ENCODE peak calls at places on chromosomes 1 and 21, in five cellular contexts. B, V, J, N and W are unnamed samples.

GRCh38 chr21:39660191-39660590 is 47.5 kb downstream of the B3GALT5 start:
- DNase-seq in B (no peak), V (peak), J (no peak), N (no peak), W (no peak)

GRCh38 chr1:239731079-239731744 is 344.8 kb downstream of the CHRM3 start:
- DNase-seq in V (no peak), B (no peak), N (no peak), J (no peak), W (no peak)

GRCh38 chr21:42315296-42315891 is at the start of gene TFF3:
- DNase-seq in B (peak), J (no peak), N (no peak), V (peak), W (no peak)

GRCh38 chr21:26800455-26801454 is 44.5 kb downstream of the ADAMTS1 start:
- DNase-seq in V (no peak), B (no peak), J (no peak), N (no peak), W (no peak)

GRCh38 chr1:100710881-100711660 is 8.5 kb upstream of the VCAM1 start:
- DNase-seq in V (no peak), B (no peak), N (no peak), J (no peak), W (no peak)

GRCh38 chr1:92201973-92202372 is 15.7 kb upstream of the C1orf146 start:
- DNase-seq in J (no peak), B (no peak), N (no peak), V (no peak), W (no peak)

GRCh38 chr21:27464643-27465042 is 497.8 kb upstream of the ADAMTS5 start:
- DNase-seq in V (no peak), J (no peak), B (no peak), N (no peak), W (no peak)

GRCh38 chr1:116544588-116545358 is 26.1 kb downstream of the CD58 start:
- DNase-seq in V (no peak), B (no peak), J (no peak), N (peak), W (no peak)

GRCh38 chr1:31788825-31789256 is 24.7 kb upstream of the ADGRB2 start:
- DNase-seq in V (no peak), J (peak), N (no peak), B (no peak), W (no peak)

GRCh38 chr1:47696404-47696910 is 258.6 kb downstream of the FOXD2 start:
- DNase-seq in B (no peak), V (no peak), J (no peak), N (no peak), W (no peak)

GRCh38 chr1:230167419-230167852 is 100.4 kb downstream of the GALNT2 start:
- DNase-seq in N (peak), V (no peak), J (no peak), B (peak), W (peak)

GRCh38 chr1:211591980-211592493 is 13.1 kb upstream of the SLC30A1 start:
- DNase-seq in B (no peak), J (no peak), V (no peak), N (no peak), W (no peak)

GRCh38 chr1:184536246-184536985 is 149.6 kb downstream of the C1orf21 start:
- DNase-seq in J (no peak), V (no peak), B (no peak), N (no peak), W (no peak)

GRCh38 chr1:97017895-97018294 is 296.3 kb downstream of the PTBP2 start:
- DNase-seq in B (no peak), J (no peak), N (no peak), V (no peak), W (no peak)

GRCh38 chr1:203548917-203549708 is 55.2 kb downstream of the OPTC start:
- DNase-seq in B (no peak), V (no peak), N (no peak), J (no peak), W (no peak)

GRCh38 chr1:44747878-44748277 is 8.2 kb downstream of the KIF2C start:
- DNase-seq in N (no peak), V (no peak), J (no peak), B (no peak), W (no peak)
- TF ChIP-seq CTCF in N (no peak), V (no peak), J (no peak), B (no peak), W (no peak)

DNA sequence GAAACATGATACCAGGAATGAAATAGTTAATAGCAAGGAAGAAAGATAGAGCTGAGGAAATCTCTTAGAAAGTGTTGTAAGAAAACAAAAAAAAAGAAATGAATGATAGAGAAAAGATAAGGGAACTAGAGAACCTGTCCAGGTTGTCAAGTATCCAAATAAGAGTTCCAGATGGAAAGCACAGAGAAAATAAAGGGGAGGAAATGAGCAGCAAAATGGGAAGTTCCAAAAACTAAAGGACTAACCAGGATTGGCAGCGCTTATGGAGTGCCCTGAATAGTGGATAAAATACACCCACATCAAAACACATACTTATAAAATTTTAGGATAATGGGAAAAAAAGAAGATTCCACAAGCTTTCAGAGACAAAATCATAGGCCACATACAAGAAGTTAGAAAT is 55.2 kb downstream of the ARHGAP29 start:
- DNase-seq in B (no peak), V (no peak), J (no peak), N (no peak), W (no peak)
- TF ChIP-seq CTCF in B (no peak), V (no peak), J (no peak), N (no peak), W (no peak)

GRCh38 chr1:71582673-71583072 is 501.8 kb upstream of the ZRANB2 start:
- DNase-seq in J (no peak), V (no peak), B (no peak), N (no peak), W (no peak)

GRCh38 chr1:71592646-71593274 is 511.9 kb upstream of the ZRANB2 start:
- DNase-seq in B (no peak), J (no peak), V (no peak), N (no peak), W (no peak)

GRCh38 chr1:71589005-71589404 is 508.2 kb upstream of the ZRANB2 start:
- DNase-seq in N (no peak), B (no peak), J (no peak), V (no peak), W (no peak)

GRCh38 chr1:71586030-71586429 is 505.2 kb upstream of the ZRANB2 start:
- DNase-seq in B (no peak), J (no peak), N (no peak), V (no peak), W (no peak)

GRCh38 chr1:71587961-71588360 is 507.1 kb upstream of the ZRANB2 start:
- DNase-seq in V (no peak), J (no peak), B (no peak), N (no peak), W (no peak)
- TF ChIP-seq CTCF in V (peak), J (no peak), B (no peak), N (no peak), W (peak)

DNA sequence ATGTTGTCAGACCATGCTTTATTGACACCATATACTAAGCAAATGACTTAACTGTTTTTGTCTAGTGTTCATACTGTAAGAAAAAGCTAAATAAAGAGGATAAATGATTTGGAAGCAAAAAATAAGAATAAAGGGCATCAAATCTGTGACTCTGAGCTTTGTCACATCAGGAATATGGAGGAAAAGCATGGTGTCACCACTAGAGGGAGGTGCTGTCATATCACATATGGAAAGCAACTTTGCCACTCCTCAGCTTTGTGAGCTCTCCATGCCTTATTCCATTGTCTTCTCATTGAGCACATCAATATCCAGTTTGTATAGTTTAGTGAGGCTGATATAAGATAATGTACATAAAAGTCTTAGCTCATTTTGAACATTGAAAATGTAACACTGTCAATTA is 20.8 kb upstream of the GBP1 start:
- DNase-seq in B (no peak), V (no peak), J (no peak), N (peak), W (peak)
- TF ChIP-seq CTCF in B (peak), V (no peak), J (peak), N (peak), W (peak)

GRCh38 chr21:43317959-43318358 is 109.0 kb downstream of the SIK1 start:
- DNase-seq in V (no peak), N (no peak), B (no peak), J (no peak), W (no peak)
- TF ChIP-seq CTCF in V (no peak), N (no peak), B (no peak), J (no peak), W (no peak)

GRCh38 chr1:11650331-11650991 is 3.8 kb downstream of the FBXO2 start:
- DNase-seq in J (peak), V (peak), N (peak), B (peak), W (peak)
- TF ChIP-seq CTCF in J (peak), V (peak), N (peak), B (peak), W (peak)

GRCh38 chr1:7562729-7563605 is 208.1 kb upstream of the VAMP3 start:
- DNase-seq in J (no peak), B (no peak), N (no peak), V (no peak), W (no peak)

GRCh38 chr1:7560128-7560527 is 211.0 kb upstream of the VAMP3 start:
- DNase-seq in J (no peak), N (no peak), V (no peak), B (no peak), W (no peak)

GRCh38 chr1:7561936-7562728 is 209.0 kb upstream of the VAMP3 start:
- DNase-seq in B (no peak), N (no peak), V (no peak), J (no peak), W (no peak)

GRCh38 chr1:7560601-7561181 is 210.4 kb upstream of the VAMP3 start:
- DNase-seq in J (no peak), N (no peak), V (no peak), B (no peak), W (no peak)

GRCh38 chr1:7561331-7561921 is 209.7 kb upstream of the VAMP3 start:
- DNase-seq in V (no peak), B (no peak), J (no peak), N (peak), W (no peak)
- TF ChIP-seq CTCF in V (no peak), B (no peak), J (no peak), N (peak), W (peak)

GRCh38 chr1:205934788-205935187 is 8.5 kb downstream of the SLC26A9 start:
- DNase-seq in B (no peak), V (no peak), N (no peak), J (peak), W (no peak)

GRCh38 chr1:205932776-205933175 is 10.5 kb downstream of the SLC26A9 start:
- DNase-seq in B (no peak), N (no peak), J (no peak), V (no peak), W (no peak)

GRCh38 chr1:205935869-205936268 is 7.4 kb downstream of the SLC26A9 start:
- DNase-seq in J (no peak), B (no peak), V (no peak), N (no peak), W (no peak)

GRCh38 chr1:205936316-205936715 is 6.9 kb downstream of the SLC26A9 start:
- DNase-seq in B (no peak), N (no peak), J (no peak), V (no peak), W (no peak)

DNA sequence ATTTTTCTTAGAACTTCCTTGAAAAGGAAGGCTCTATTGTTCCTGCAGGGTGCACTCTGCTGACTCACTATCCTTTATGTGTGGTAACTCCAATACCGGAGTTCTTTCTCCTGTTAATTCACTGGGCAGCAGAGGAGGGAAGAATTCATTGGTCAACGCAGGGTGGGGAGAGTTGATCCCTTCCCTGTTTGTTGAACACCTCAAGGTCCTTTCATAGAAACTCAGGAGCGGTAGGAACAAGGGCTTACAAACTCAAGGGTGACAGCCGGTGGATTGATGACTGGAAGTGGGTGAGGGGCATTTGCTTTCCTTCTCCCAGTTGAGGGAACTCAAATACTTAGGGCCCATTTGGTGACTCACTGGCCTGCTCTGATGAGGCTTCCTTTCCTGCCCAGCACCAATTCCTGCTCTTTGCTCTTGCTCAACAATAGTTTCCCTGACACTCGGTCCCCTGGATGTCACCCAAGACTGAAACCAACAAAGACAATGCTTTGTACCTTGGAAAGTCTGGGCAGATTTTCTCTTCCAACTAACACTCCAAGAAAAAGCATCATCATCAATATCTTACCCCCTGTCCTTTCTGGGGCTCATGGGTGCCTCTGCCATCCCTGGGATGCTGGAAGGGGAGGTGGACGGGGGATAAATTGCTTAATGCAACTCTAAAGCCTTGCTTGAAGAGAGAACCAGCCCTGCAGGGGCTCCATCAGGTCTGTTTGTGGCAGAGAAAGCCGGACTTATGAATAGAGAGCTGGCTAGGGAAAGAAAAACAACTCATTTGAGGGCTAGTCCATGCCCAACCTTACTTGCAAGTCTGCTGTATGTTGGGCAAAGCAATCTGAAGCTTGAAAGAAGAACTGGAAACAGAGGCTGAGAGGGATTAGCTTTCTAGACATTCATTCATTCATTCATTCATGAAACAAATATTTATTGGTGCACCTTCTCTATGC is 9.3 kb downstream of the SLC26A9 start:
- DNase-seq in J (peak), N (no peak), B (no peak), V (peak), W (no peak)
- TF ChIP-seq CTCF in J (no peak), N (no peak), B (no peak), V (no peak), W (no peak)

DNA sequence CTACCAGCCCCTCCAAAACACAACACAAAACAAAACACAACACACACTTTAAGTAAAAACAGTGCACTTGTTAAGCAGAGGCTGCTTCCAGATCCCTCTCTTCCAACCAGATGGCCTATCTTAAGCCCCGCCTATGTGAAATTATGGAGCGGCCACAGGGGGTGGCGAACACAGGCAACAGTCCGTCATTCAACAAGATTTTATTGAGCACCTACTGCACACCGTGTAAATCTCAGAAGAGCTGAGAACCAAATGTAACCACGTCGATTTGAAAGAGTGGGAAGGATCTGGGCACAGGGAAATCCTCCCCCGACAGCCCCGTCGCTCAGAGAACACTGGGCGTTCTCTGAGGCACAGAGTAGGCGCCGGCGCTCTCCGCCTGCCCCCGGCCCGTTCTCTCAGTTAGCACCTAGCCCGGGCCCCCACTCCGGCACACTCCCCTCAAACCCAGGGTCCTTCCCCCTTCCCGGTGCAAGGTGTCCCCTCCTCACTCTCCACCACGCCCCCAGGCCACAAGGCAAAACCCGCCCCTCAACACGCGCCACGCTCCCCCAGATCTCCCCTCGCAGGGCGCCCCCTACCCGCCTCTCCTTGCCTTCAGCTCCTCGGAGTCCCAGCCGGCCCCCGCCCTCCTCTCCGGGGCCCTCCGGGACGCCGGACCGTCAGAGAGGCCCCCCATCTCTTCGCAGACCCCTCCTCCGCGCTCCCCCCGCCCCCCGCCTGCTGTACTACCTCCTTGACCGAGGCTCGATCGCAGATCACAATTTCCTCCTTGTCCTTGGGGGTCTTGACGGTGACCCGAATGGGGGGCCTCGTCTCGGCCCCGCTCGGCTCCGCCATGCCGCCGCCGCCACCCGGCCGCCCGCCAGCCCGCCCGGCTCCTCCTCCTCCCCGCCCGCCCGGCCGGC is 482 bp downstream of the UBQLN4 start:
- DNase-seq in B (peak), J (peak), N (peak), V (peak), W (peak)
- TF ChIP-seq CTCF in B (no peak), J (peak), N (peak), V (no peak), W (peak)

GRCh38 chr1:1014896-1015681 is 1.8 kb downstream of the ISG15 start:
- DNase-seq in V (no peak), J (no peak), N (peak), B (no peak), W (no peak)
- TF ChIP-seq CTCF in V (no peak), J (no peak), N (peak), B (no peak), W (peak)